ENCODE peak calls at places on chromosomes 16 and 17, in nine cellular contexts. I is spleen, J is vagina, Z is foreskin fibroblast, N is WERI-Rb-1, K is ascending aorta, C is epithelial cell of esophagus, O is AG04450, U is tibial artery. R is an unnamed sample.

GRCh38 chr17:82227629-82228277 is 1.1 kb upstream of the SLC16A3 start:
- DNase-seq in K (no peak), U (no peak), C (no peak), O (no peak), I (peak), J (no peak), Z (no peak), N (no peak), R (no peak)

GRCh38 chr16:84813141-84813933 is 6.4 kb upstream of the CRISPLD2 start:
- DNase-seq in N (no peak), O (no peak), U (no peak), I (no peak), J (no peak), Z (no peak), K (no peak), C (no peak), R (no peak)

GRCh38 chr16:83113317-83113716 is 486.5 kb downstream of the CDH13 start:
- DNase-seq in K (no peak), I (no peak), J (no peak), O (no peak), N (peak), Z (peak), U (no peak), C (peak), R (no peak)

GRCh38 chr17:72989074-72989610 is 103.3 kb downstream of the SLC39A11 start:
- DNase-seq in N (no peak), J (no peak), U (no peak), O (peak), K (no peak), Z (no peak), I (no peak), C (no peak), R (no peak)

GRCh38 chr17:10031102-10031501 is 126.0 kb upstream of the RCVRN start:
- DNase-seq in U (peak), K (no peak), I (no peak), C (no peak), J (no peak), O (no peak), N (no peak), Z (no peak), R (no peak)

GRCh38 chr16:88569614-88569984 is 604 bp upstream of the ZC3H18 start:
- DNase-seq in I (peak), J (no peak), Z (peak), K (no peak), O (no peak), N (no peak), C (peak), U (no peak), R (no peak)

GRCh38 chr16:54930034-54930938 is at the start of gene IRX5:
- DNase-seq in C (peak), I (peak), K (peak), U (peak), N (peak), O (no peak), Z (peak), J (no peak), R (peak)

GRCh38 chr16:53576228-53576627 is 73.2 kb upstream of the AKTIP start:
- DNase-seq in U (no peak), J (no peak), I (no peak), K (no peak), O (no peak), C (no peak), N (no peak), Z (no peak), R (no peak)

GRCh38 chr16:89369266-89369895 is 121.0 kb downstream of the ANKRD11 start:
- DNase-seq in J (no peak), I (no peak), N (no peak), K (no peak), O (no peak), Z (no peak), C (no peak), U (no peak), R (no peak)

GRCh38 chr17:51015145-51015558 is 105.5 kb downstream of the SPAG9 start:
- DNase-seq in Z (peak), J (no peak), K (no peak), I (no peak), C (no peak), O (no peak), U (no peak), N (no peak), R (peak)

GRCh38 chr17:17125136-17126084 is 80.7 kb downstream of the PLD6 start:
- DNase-seq in C (no peak), I (peak), J (no peak), N (peak), O (no peak), K (no peak), U (no peak), Z (peak), R (no peak)

GRCh38 chr16:52633230-52633629 is 86.3 kb upstream of the TOX3 start:
- DNase-seq in U (no peak), J (no peak), N (no peak), C (no peak), Z (no peak), I (no peak), K (no peak), O (no peak), R (no peak)

GRCh38 chr16:59148756-59149155 is 414.6 kb upstream of the GOT2 start:
- DNase-seq in C (no peak), K (no peak), Z (peak), I (no peak), O (no peak), N (no peak), J (no peak), U (no peak), R (no peak)

GRCh38 chr17:72466199-72466598 is 345.4 kb downstream of the SOX9 start:
- DNase-seq in U (peak), J (no peak), K (no peak), I (no peak), O (no peak), N (no peak), Z (peak), C (peak), R (no peak)

GRCh38 chr16:49532873-49533272 is 159.3 kb downstream of the C16orf78 start:
- DNase-seq in N (no peak), U (no peak), I (peak), Z (no peak), K (no peak), J (no peak), C (no peak), O (no peak), R (no peak)

GRCh38 chr16:27097671-27098275 is 31.0 kb downstream of the C16orf82 start:
- DNase-seq in N (no peak), Z (peak), I (no peak), K (no peak), J (peak), C (no peak), U (peak), O (no peak), R (no peak)

GRCh38 chr16:68993421-68993820 is 112.0 kb upstream of the HAS3 start:
- DNase-seq in J (no peak), K (no peak), C (no peak), O (no peak), U (no peak), N (no peak), I (no peak), Z (no peak), R (no peak)

GRCh38 chr16:68994324-68994723 is 111.1 kb upstream of the HAS3 start:
- DNase-seq in N (no peak), K (no peak), Z (no peak), J (no peak), O (no peak), U (no peak), I (no peak), C (no peak), R (no peak)

GRCh38 chr16:68997564-68997963 is 107.9 kb upstream of the HAS3 start:
- DNase-seq in C (no peak), U (no peak), J (no peak), Z (no peak), K (no peak), I (no peak), N (no peak), O (no peak), R (no peak)

GRCh38 chr16:68993885-68994284 is 111.6 kb upstream of the HAS3 start:
- DNase-seq in O (peak), Z (peak), U (no peak), N (no peak), K (no peak), I (no peak), J (no peak), C (peak), R (no peak)

DNA sequence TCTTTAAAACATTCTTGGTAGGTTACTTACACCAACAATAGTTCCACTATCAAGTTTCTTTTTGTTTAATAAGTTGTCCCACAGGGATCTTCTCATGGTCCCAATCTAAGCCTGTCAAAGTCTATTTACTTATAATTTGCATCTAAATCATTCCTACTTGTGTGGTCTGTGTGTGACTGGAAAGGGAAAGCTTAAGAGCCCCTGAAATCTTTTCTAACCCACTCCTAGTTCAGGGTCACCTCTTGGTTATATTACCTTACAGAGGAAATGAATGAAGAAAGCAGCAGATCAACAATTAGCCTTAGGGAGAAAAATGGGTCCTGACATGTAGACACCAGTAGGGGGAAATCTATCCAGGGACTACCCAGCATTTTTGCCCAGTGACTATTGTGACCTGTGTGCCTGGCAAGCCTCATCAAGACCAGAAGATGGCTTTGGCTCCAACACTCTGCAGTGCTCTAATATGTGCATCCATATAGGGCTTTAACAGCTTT is 110.4 kb upstream of the HAS3 start:
- DNase-seq in Z (peak), C (peak), N (peak), K (no peak), J (no peak), U (no peak), I (no peak), O (no peak), R (peak)
- TF ChIP-seq CTCF in Z (peak), C (peak), N (peak), K (no peak), J (no peak), U (no peak), I (no peak), O (peak), R (peak)

DNA sequence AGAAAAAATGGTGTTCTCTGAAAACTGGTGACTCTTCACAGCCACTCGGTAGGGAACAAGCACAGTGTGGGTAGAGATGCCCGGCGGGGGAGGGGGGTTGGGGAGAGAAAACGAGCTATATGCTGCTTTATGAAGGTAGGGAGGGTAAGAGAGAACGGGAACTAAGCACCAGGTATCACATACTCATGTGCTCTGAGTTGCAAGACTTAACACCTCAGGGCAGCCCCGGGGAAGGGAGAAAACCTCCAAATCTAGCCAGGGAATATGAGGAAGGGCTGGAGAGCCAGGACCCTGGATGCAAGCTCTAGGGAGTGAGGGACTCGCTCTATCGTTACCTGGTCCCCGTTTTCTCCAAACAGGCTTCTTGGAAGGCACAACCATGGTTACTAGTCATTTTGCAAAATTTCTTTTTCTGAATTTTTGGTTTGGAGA is 35.3 kb downstream of the HIC1 start:
- DNase-seq in C (no peak), J (no peak), O (no peak), I (peak), N (no peak), U (no peak), K (no peak), Z (no peak), R (no peak)
- H3K4me3 ChIP-seq in C (no peak), J (peak), O (no peak), I (peak), N (no peak), U (no peak), K (no peak), Z (peak), R (no peak)

DNA sequence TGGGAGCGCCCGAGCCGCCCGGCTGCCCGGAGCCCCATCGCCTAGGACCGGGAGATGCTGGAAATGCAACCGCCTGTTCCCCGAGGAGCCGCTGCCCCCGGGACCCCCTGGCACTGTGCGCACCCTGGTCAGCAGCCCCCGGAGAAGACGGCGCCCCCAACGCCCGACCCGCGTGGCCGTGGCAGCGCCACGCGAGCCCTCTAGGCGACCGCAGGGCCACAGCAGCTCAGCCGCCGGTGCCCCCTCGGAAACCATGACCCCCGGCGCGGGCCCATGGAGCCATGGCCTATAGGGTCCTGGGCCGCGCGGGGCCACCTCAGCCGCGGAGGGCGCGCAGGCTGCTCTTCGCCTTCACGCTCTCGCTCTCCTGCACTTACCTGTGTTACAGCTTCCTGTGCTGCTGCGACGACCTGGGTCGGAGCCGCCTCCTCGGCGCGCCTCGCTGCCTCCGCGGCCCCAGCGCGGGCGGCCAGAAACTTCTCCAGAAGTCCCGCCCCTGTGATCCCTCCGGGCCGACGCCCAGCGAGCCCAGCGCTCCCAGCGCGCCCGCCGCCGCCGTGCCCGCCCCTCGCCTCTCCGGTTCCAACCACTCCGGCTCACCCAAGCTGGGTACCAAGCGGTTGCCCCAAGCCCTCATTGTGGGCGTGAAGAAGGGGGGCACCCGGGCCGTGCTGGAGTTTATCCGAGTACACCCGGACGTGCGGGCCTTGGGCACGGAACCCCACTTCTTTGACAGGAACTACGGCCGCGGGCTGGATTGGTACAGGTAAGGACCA is 556 bp downstream of the HS3ST2 start:
- DNase-seq in J (no peak), K (no peak), U (peak), I (no peak), Z (peak), C (peak), N (peak), O (no peak), R (no peak)
- TF ChIP-seq CTCF in J (no peak), K (no peak), U (peak), I (no peak), Z (no peak), C (no peak), N (no peak), O (no peak), R (no peak)

GRCh38 chr17:1003972-1004768 is 7.2 kb downstream of the TIMM22 start:
- DNase-seq in K (peak), J (no peak), Z (peak), U (no peak), I (peak), N (no peak), O (no peak), C (no peak), R (no peak)

GRCh38 chr17:1003633-1003971 is 6.7 kb downstream of the TIMM22 start:
- DNase-seq in C (no peak), K (no peak), I (peak), O (no peak), N (no peak), U (no peak), J (no peak), Z (no peak), R (no peak)

GRCh38 chr17:1004769-1005295 is 7.9 kb downstream of the TIMM22 start:
- DNase-seq in C (no peak), J (no peak), U (no peak), N (no peak), O (no peak), Z (no peak), K (peak), I (peak), R (no peak)

GRCh38 chr17:1006054-1006453 is 9.1 kb downstream of the TIMM22 start:
- DNase-seq in U (no peak), I (peak), C (peak), Z (no peak), N (no peak), K (peak), J (no peak), O (no peak), R (no peak)

GRCh38 chr17:1005361-1005946 is 8.5 kb downstream of the TIMM22 start:
- DNase-seq in Z (peak), N (no peak), K (peak), U (peak), C (peak), O (no peak), I (peak), J (no peak), R (peak)
- H3K4me3 ChIP-seq in Z (no peak), N (no peak), K (no peak), U (peak), C (no peak), O (no peak), I (no peak), J (peak), R (peak)

DNA sequence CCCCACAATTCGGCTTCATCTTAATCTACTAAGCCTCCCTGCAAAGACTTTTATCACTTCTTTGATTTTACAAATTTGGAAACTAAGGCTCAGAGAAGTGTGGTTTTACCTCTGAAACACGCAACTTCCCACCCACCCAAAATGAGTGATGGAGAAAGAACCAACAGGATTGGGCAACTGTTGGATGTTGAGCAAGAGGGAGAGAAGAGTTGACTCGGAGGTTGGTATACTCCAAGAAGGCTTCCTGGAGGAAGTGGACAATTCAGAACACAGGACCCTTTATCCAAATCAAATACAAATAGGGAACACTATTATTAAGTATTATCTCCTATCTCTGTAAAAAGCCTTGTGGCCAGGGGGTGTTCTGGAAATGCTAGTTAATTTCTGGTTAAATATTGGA is 323.0 kb downstream of the C16orf95 start:
- DNase-seq in I (no peak), U (no peak), O (no peak), C (no peak), Z (peak), J (no peak), K (no peak), N (no peak), R (no peak)
- TF ChIP-seq CTCF in I (no peak), U (no peak), O (no peak), C (no peak), Z (no peak), J (no peak), K (no peak), N (no peak), R (no peak)

DNA sequence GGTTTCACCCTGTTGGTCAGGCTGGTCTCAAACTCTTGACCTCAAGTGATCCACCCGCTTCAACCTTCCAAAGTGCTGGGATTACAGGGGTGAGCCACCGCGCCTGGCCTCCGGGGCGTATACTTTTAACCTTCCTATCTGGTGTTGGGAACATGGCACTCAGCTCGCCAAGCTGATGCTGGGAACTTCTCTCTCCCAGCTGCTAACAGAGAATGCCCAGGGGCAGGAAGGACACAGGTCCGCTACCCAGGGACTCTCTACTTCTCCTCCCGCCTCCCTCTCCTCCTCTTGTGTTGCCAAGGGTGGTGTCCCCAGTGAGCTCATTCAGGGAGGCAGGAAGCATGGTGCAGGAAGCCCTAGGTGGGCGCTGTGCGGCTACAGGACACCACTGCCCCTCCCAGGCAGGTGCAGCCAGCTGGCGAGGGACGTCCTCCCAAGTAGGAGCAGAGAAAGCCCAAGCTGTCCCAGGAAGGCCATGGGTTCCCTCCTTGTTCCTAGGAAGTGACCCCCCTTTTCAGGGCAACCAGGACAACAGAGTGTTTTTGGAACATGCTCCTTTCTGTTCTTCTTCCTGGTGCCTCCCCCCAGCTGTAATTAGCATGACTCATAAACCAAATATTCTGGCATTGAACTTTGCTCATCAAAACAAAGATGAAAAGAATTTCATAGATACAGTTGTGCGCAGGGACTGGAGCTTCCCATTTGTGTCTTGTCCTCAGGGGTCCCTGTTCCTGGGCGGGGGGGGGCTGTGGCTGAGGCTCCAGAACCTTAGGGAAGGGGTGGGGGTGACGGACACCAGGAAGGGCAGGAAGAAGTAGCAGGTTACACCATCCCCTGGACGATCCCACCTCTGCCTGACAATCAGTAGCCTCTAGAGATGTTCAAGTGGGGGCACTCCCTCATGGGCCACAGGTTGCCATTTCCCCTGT is 2.6 kb downstream of the C1QTNF1 start:
- DNase-seq in U (peak), C (peak), N (no peak), J (no peak), K (peak), O (no peak), Z (peak), I (peak), R (no peak)
- H3K4me3 ChIP-seq in U (peak), C (no peak), N (no peak), J (no peak), K (peak), O (peak), Z (no peak), I (peak), R (no peak)

GRCh38 chr17:38867179-38867994 is 2.5 kb upstream of the LASP1 start:
- DNase-seq in U (peak), N (peak), K (no peak), I (no peak), J (no peak), Z (peak), C (peak), O (no peak), R (no peak)
- TF ChIP-seq CTCF in U (peak), N (no peak), K (no peak), I (peak), J (no peak), Z (peak), C (peak), O (peak), R (peak)

DNA sequence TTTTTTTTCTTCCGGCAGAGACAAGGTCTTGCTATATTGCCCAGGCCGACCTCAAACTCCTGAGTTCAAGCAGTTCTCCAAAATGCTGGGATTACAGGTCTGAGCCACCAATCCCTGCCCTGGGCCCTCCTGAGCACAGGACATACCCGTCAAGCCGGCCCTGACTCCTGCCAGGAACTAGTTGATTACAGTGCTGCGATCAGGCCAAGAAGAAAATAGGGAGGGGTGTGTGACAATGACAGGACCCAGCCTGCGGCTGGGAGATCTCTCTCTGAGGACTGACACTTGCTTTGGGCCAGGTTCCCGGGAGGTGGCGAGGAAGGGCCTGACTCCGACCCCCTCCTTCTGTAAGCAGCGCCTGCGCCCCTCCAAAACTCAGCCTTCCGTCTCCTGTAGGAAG is 276.6 kb downstream of the MRTFB start:
- DNase-seq in Z (no peak), C (no peak), O (no peak), K (no peak), J (no peak), N (no peak), U (no peak), I (no peak), R (peak)
- H3K4me3 ChIP-seq in Z (no peak), C (no peak), O (no peak), K (no peak), J (no peak), N (no peak), U (no peak), I (no peak), R (no peak)

R was measured in LNCaP clone FGC.